ENCODE peak calls at places on chromosomes 2 and 18, in ten cellular contexts. One of them, this sample, is unnamed.

GRCh38 chr18:11955299-11956029 is 25.8 kb upstream of the IMPA2 start:
- DNase-seq in SW480: no peak
- DNase-seq in T-helper 22 cell: no peak
- DNase-seq in left ventricle myocardium inferior: no peak
- DNase-seq in choroid plexus epithelial cell: peak; percentile 93
- DNase-seq in NCI-H1694 treated with DMSO at 0.1 percent for 48 hours: no peak
- DNase-seq in NCI-H2029 treated with DMSO at 0.1 percent for 48 hours: no peak
- DNase-seq in fibroblast of mammary gland: peak; percentile 95
- DNase-seq in Daoy: peak; percentile 87
- DNase-seq in AG08396: peak; percentile 70
- DNase-seq in this sample: no peak

GRCh38 chr2:156589381-156590079 is 153.4 kb downstream of the GPD2 start:
- DNase-seq in SW480: peak; percentile 54
- DNase-seq in T-helper 22 cell: no peak
- DNase-seq in left ventricle myocardium inferior: no peak
- DNase-seq in choroid plexus epithelial cell: peak; percentile 78
- DNase-seq in NCI-H1694 treated with DMSO at 0.1 percent for 48 hours: peak; percentile 70
- DNase-seq in NCI-H2029 treated with DMSO at 0.1 percent for 48 hours: no peak
- DNase-seq in fibroblast of mammary gland: peak; percentile 69
- DNase-seq in Daoy: peak; percentile 11
- DNase-seq in AG08396: peak; percentile 44
- DNase-seq in this sample: no peak

GRCh38 chr2:64291181-64291580 is 147.0 kb upstream of the PELI1 start:
- DNase-seq in SW480: peak; percentile 28
- DNase-seq in T-helper 22 cell: no peak
- DNase-seq in left ventricle myocardium inferior: no peak
- DNase-seq in choroid plexus epithelial cell: peak; percentile 91
- DNase-seq in NCI-H1694 treated with DMSO at 0.1 percent for 48 hours: no peak
- DNase-seq in NCI-H2029 treated with DMSO at 0.1 percent for 48 hours: no peak
- DNase-seq in fibroblast of mammary gland: peak; percentile 96
- DNase-seq in Daoy: peak; percentile 84
- DNase-seq in AG08396: peak; percentile 50
- DNase-seq in this sample: no peak

GRCh38 chr2:241011751-241012510 is 13.5 kb downstream of the SNED1 start:
- DNase-seq in SW480: no peak
- DNase-seq in T-helper 22 cell: no peak
- DNase-seq in left ventricle myocardium inferior: no peak
- DNase-seq in choroid plexus epithelial cell: no peak
- DNase-seq in NCI-H1694 treated with DMSO at 0.1 percent for 48 hours: no peak
- DNase-seq in NCI-H2029 treated with DMSO at 0.1 percent for 48 hours: no peak
- DNase-seq in fibroblast of mammary gland: no peak
- DNase-seq in Daoy: no peak
- DNase-seq in AG08396: no peak
- DNase-seq in this sample: no peak

GRCh38 chr2:152762202-152762601 is 43.8 kb downstream of the ARL6IP6 start:
- DNase-seq in SW480: no peak
- DNase-seq in T-helper 22 cell: no peak
- DNase-seq in left ventricle myocardium inferior: no peak
- DNase-seq in choroid plexus epithelial cell: peak; percentile 91
- DNase-seq in NCI-H1694 treated with DMSO at 0.1 percent for 48 hours: no peak
- DNase-seq in NCI-H2029 treated with DMSO at 0.1 percent for 48 hours: no peak
- DNase-seq in fibroblast of mammary gland: peak; percentile 89
- DNase-seq in Daoy: no peak
- DNase-seq in AG08396: peak; percentile 55
- DNase-seq in this sample: no peak

GRCh38 chr18:79988925-79989361 is 580 bp upstream of the TXNL4A start:
- DNase-seq in SW480: peak; percentile 7
- DNase-seq in T-helper 22 cell: no peak
- DNase-seq in left ventricle myocardium inferior: peak; percentile 25
- DNase-seq in choroid plexus epithelial cell: peak; percentile 72
- DNase-seq in NCI-H1694 treated with DMSO at 0.1 percent for 48 hours: peak; percentile 6
- DNase-seq in NCI-H2029 treated with DMSO at 0.1 percent for 48 hours: peak; percentile 0
- DNase-seq in fibroblast of mammary gland: peak; percentile 55
- DNase-seq in Daoy: peak; percentile 38
- DNase-seq in AG08396: peak; percentile 81
- DNase-seq in this sample: no peak

GRCh38 chr2:197088694-197089093 is 162.2 kb upstream of the PGAP1 start:
- DNase-seq in SW480: no peak
- DNase-seq in T-helper 22 cell: no peak
- DNase-seq in left ventricle myocardium inferior: no peak
- DNase-seq in choroid plexus epithelial cell: peak; percentile 71
- DNase-seq in NCI-H1694 treated with DMSO at 0.1 percent for 48 hours: peak; percentile 73
- DNase-seq in NCI-H2029 treated with DMSO at 0.1 percent for 48 hours: no peak
- DNase-seq in fibroblast of mammary gland: peak; percentile 69
- DNase-seq in Daoy: no peak
- DNase-seq in AG08396: no peak
- DNase-seq in this sample: no peak

GRCh38 chr2:157404363-157404762 is 39.5 kb downstream of the CYTIP start:
- DNase-seq in SW480: no peak
- DNase-seq in T-helper 22 cell: peak; percentile 64
- DNase-seq in left ventricle myocardium inferior: no peak
- DNase-seq in choroid plexus epithelial cell: no peak
- DNase-seq in NCI-H1694 treated with DMSO at 0.1 percent for 48 hours: no peak
- DNase-seq in NCI-H2029 treated with DMSO at 0.1 percent for 48 hours: no peak
- DNase-seq in fibroblast of mammary gland: peak; percentile 12
- DNase-seq in Daoy: peak; percentile 15
- DNase-seq in AG08396: no peak
- DNase-seq in this sample: peak; percentile 60

GRCh38 chr2:20766798-20767644 is 55.9 kb downstream of the LDAH start:
- DNase-seq in SW480: no peak
- DNase-seq in T-helper 22 cell: no peak
- DNase-seq in left ventricle myocardium inferior: no peak
- DNase-seq in choroid plexus epithelial cell: no peak
- DNase-seq in NCI-H1694 treated with DMSO at 0.1 percent for 48 hours: no peak
- DNase-seq in NCI-H2029 treated with DMSO at 0.1 percent for 48 hours: no peak
- DNase-seq in fibroblast of mammary gland: no peak
- DNase-seq in Daoy: no peak
- DNase-seq in AG08396: no peak
- DNase-seq in this sample: no peak

GRCh38 chr18:755506-755905 is 43.1 kb upstream of the ENOSF1 start:
- DNase-seq in SW480: no peak
- DNase-seq in T-helper 22 cell: no peak
- DNase-seq in left ventricle myocardium inferior: no peak
- DNase-seq in choroid plexus epithelial cell: no peak
- DNase-seq in NCI-H1694 treated with DMSO at 0.1 percent for 48 hours: no peak
- DNase-seq in NCI-H2029 treated with DMSO at 0.1 percent for 48 hours: no peak
- DNase-seq in fibroblast of mammary gland: no peak
- DNase-seq in Daoy: no peak
- DNase-seq in AG08396: no peak
- DNase-seq in this sample: no peak

GRCh38 chr2:41998789-41999470 is 48.9 kb upstream of the PKDCC start:
- DNase-seq in SW480: no peak
- DNase-seq in T-helper 22 cell: no peak
- DNase-seq in left ventricle myocardium inferior: peak; percentile 26
- DNase-seq in choroid plexus epithelial cell: no peak
- DNase-seq in NCI-H1694 treated with DMSO at 0.1 percent for 48 hours: no peak
- DNase-seq in NCI-H2029 treated with DMSO at 0.1 percent for 48 hours: no peak
- DNase-seq in fibroblast of mammary gland: peak; percentile 42
- DNase-seq in Daoy: no peak
- DNase-seq in AG08396: no peak
- DNase-seq in this sample: no peak

GRCh38 chr2:10810175-10811161 is 2.1 kb downstream of the PDIA6 start:
- DNase-seq in SW480: no peak
- DNase-seq in T-helper 22 cell: no peak
- DNase-seq in left ventricle myocardium inferior: no peak
- DNase-seq in choroid plexus epithelial cell: peak; percentile 55
- DNase-seq in NCI-H1694 treated with DMSO at 0.1 percent for 48 hours: peak; percentile 99
- DNase-seq in NCI-H2029 treated with DMSO at 0.1 percent for 48 hours: no peak
- DNase-seq in fibroblast of mammary gland: peak; percentile 31
- DNase-seq in Daoy: no peak
- DNase-seq in AG08396: peak; percentile 38
- DNase-seq in this sample: no peak

GRCh38 chr2:148909114-148909513 is 34.1 kb downstream of the KIF5C start:
- DNase-seq in SW480: no peak
- DNase-seq in T-helper 22 cell: no peak
- DNase-seq in left ventricle myocardium inferior: no peak
- DNase-seq in choroid plexus epithelial cell: peak; percentile 10
- DNase-seq in NCI-H1694 treated with DMSO at 0.1 percent for 48 hours: no peak
- DNase-seq in NCI-H2029 treated with DMSO at 0.1 percent for 48 hours: peak; percentile 76
- DNase-seq in fibroblast of mammary gland: peak; percentile 22
- DNase-seq in Daoy: peak; percentile 72
- DNase-seq in AG08396: no peak
- DNase-seq in this sample: no peak

GRCh38 chr2:64685430-64685829 is 31.7 kb upstream of the SERTAD2 start:
- DNase-seq in SW480: no peak
- DNase-seq in T-helper 22 cell: no peak
- DNase-seq in left ventricle myocardium inferior: no peak
- DNase-seq in choroid plexus epithelial cell: peak; percentile 60
- DNase-seq in NCI-H1694 treated with DMSO at 0.1 percent for 48 hours: no peak
- DNase-seq in NCI-H2029 treated with DMSO at 0.1 percent for 48 hours: no peak
- DNase-seq in fibroblast of mammary gland: peak; percentile 24
- DNase-seq in Daoy: no peak
- DNase-seq in AG08396: no peak
- DNase-seq in this sample: no peak

GRCh38 chr2:174076040-174076439 is 110.9 kb upstream of the SP3 start:
- DNase-seq in SW480: no peak
- DNase-seq in T-helper 22 cell: no peak
- DNase-seq in left ventricle myocardium inferior: no peak
- DNase-seq in choroid plexus epithelial cell: peak; percentile 5
- DNase-seq in NCI-H1694 treated with DMSO at 0.1 percent for 48 hours: no peak
- DNase-seq in NCI-H2029 treated with DMSO at 0.1 percent for 48 hours: no peak
- DNase-seq in fibroblast of mammary gland: no peak
- DNase-seq in Daoy: no peak
- DNase-seq in AG08396: no peak
- DNase-seq in this sample: no peak

GRCh38 chr2:42693013-42693575 is 70.8 kb downstream of the OXER1 start:
- DNase-seq in SW480: no peak
- DNase-seq in T-helper 22 cell: no peak
- DNase-seq in left ventricle myocardium inferior: no peak
- DNase-seq in choroid plexus epithelial cell: no peak
- DNase-seq in NCI-H1694 treated with DMSO at 0.1 percent for 48 hours: no peak
- DNase-seq in NCI-H2029 treated with DMSO at 0.1 percent for 48 hours: no peak
- DNase-seq in fibroblast of mammary gland: no peak
- DNase-seq in Daoy: no peak
- DNase-seq in AG08396: no peak
- DNase-seq in this sample: no peak

GRCh38 chr2:239411117-239411516 is 10.3 kb upstream of the HDAC4 start:
- DNase-seq in SW480: no peak
- DNase-seq in T-helper 22 cell: no peak
- DNase-seq in left ventricle myocardium inferior: no peak
- DNase-seq in choroid plexus epithelial cell: no peak
- DNase-seq in NCI-H1694 treated with DMSO at 0.1 percent for 48 hours: no peak
- DNase-seq in NCI-H2029 treated with DMSO at 0.1 percent for 48 hours: no peak
- DNase-seq in fibroblast of mammary gland: no peak
- DNase-seq in Daoy: no peak
- DNase-seq in AG08396: no peak
- DNase-seq in this sample: no peak

GRCh38 chr2:147867050-147867449 is 22.2 kb downstream of the ACVR2A start:
- DNase-seq in SW480: no peak
- DNase-seq in T-helper 22 cell: no peak
- DNase-seq in left ventricle myocardium inferior: no peak
- DNase-seq in choroid plexus epithelial cell: no peak
- DNase-seq in NCI-H1694 treated with DMSO at 0.1 percent for 48 hours: no peak
- DNase-seq in NCI-H2029 treated with DMSO at 0.1 percent for 48 hours: no peak
- DNase-seq in fibroblast of mammary gland: no peak
- DNase-seq in Daoy: no peak
- DNase-seq in AG08396: no peak
- DNase-seq in this sample: no peak

GRCh38 chr2:109154226-109154625 is 25.2 kb downstream of the SH3RF3 start:
- DNase-seq in SW480: no peak
- DNase-seq in T-helper 22 cell: no peak
- DNase-seq in left ventricle myocardium inferior: no peak
- DNase-seq in choroid plexus epithelial cell: no peak
- DNase-seq in NCI-H1694 treated with DMSO at 0.1 percent for 48 hours: no peak
- DNase-seq in NCI-H2029 treated with DMSO at 0.1 percent for 48 hours: no peak
- DNase-seq in fibroblast of mammary gland: no peak
- DNase-seq in Daoy: no peak
- DNase-seq in AG08396: no peak
- DNase-seq in this sample: no peak

GRCh38 chr18:44683566-44683965 is 2.9 kb downstream of the SETBP1 start:
- DNase-seq in SW480: no peak
- DNase-seq in T-helper 22 cell: no peak
- DNase-seq in left ventricle myocardium inferior: no peak
- DNase-seq in choroid plexus epithelial cell: no peak
- DNase-seq in NCI-H1694 treated with DMSO at 0.1 percent for 48 hours: no peak
- DNase-seq in NCI-H2029 treated with DMSO at 0.1 percent for 48 hours: no peak
- DNase-seq in fibroblast of mammary gland: peak; percentile 26
- DNase-seq in Daoy: no peak
- DNase-seq in AG08396: no peak
- DNase-seq in this sample: no peak

GRCh38 chr18:21843340-21843739 is 102.7 kb downstream of the MIB1 start:
- DNase-seq in SW480: no peak
- DNase-seq in T-helper 22 cell: no peak
- DNase-seq in left ventricle myocardium inferior: no peak
- DNase-seq in choroid plexus epithelial cell: no peak
- DNase-seq in NCI-H1694 treated with DMSO at 0.1 percent for 48 hours: no peak
- DNase-seq in NCI-H2029 treated with DMSO at 0.1 percent for 48 hours: no peak
- DNase-seq in fibroblast of mammary gland: no peak
- DNase-seq in Daoy: no peak
- DNase-seq in AG08396: no peak
- DNase-seq in this sample: no peak

GRCh38 chr2:213150315-213150951 is 979 bp downstream of the IKZF2 start:
- DNase-seq in SW480: no peak
- DNase-seq in T-helper 22 cell: no peak
- DNase-seq in left ventricle myocardium inferior: peak; percentile 13
- DNase-seq in choroid plexus epithelial cell: peak; percentile 57
- DNase-seq in NCI-H1694 treated with DMSO at 0.1 percent for 48 hours: no peak
- DNase-seq in NCI-H2029 treated with DMSO at 0.1 percent for 48 hours: no peak
- DNase-seq in fibroblast of mammary gland: peak; percentile 20
- DNase-seq in Daoy: peak; percentile 10
- DNase-seq in AG08396: no peak
- DNase-seq in this sample: no peak

GRCh38 chr18:64183674-64184073 is 34.8 kb upstream of the LINC00305 start:
- DNase-seq in SW480: no peak
- DNase-seq in T-helper 22 cell: no peak
- DNase-seq in left ventricle myocardium inferior: no peak
- DNase-seq in choroid plexus epithelial cell: no peak
- DNase-seq in NCI-H1694 treated with DMSO at 0.1 percent for 48 hours: no peak
- DNase-seq in NCI-H2029 treated with DMSO at 0.1 percent for 48 hours: no peak
- DNase-seq in fibroblast of mammary gland: no peak
- DNase-seq in Daoy: no peak
- DNase-seq in AG08396: no peak
- DNase-seq in this sample: no peak

GRCh38 chr18:78495550-78495949 is 484.1 kb upstream of the SALL3 start:
- DNase-seq in SW480: no peak
- DNase-seq in T-helper 22 cell: no peak
- DNase-seq in left ventricle myocardium inferior: no peak
- DNase-seq in choroid plexus epithelial cell: no peak
- DNase-seq in NCI-H1694 treated with DMSO at 0.1 percent for 48 hours: no peak
- DNase-seq in NCI-H2029 treated with DMSO at 0.1 percent for 48 hours: no peak
- DNase-seq in fibroblast of mammary gland: no peak
- DNase-seq in Daoy: no peak
- DNase-seq in AG08396: no peak
- DNase-seq in this sample: no peak